ENCODE peak calls at places on chromosomes 12 and 14, in eight cellular contexts. L, M, A, S, W, G, X and F are unnamed samples.

GRCh38 chr12:100234166-100234565 is 32.7 kb downstream of the DEPDC4 start:
- DNase-seq in L (no peak), M (no peak), A (no peak), S (no peak), W (no peak), G (peak), X (peak), F (peak)

GRCh38 chr12:128976120-128976519 is 122.8 kb downstream of the GLT1D1 start:
- DNase-seq in L (no peak), M (peak), A (no peak), S (no peak), W (peak), G (no peak), X (no peak), F (peak)

GRCh38 chr12:66647034-66647691 is 31.7 kb downstream of the GRIP1 start:
- DNase-seq in L (peak), M (no peak), A (no peak), S (peak), W (no peak), G (peak), X (peak), F (peak)

GRCh38 chr14:105889666-105890473 is 363.5 kb downstream of the TMEM121 start:
- DNase-seq in L (peak), M (no peak), A (no peak), S (no peak), W (peak), G (no peak), X (no peak), F (no peak)

GRCh38 chr12:103269962-103270361 is 225.8 kb downstream of the C12orf42 start:
- DNase-seq in L (no peak), M (no peak), A (no peak), S (peak), W (no peak), G (peak), X (no peak), F (peak)

GRCh38 chr12:72632286-72632685 is 360.1 kb downstream of the TRHDE start:
- DNase-seq in L (no peak), M (no peak), A (no peak), S (no peak), W (no peak), G (no peak), X (no peak), F (no peak)

GRCh38 chr12:21972055-21972454 is 30.8 kb upstream of the ABCC9 start:
- DNase-seq in L (no peak), M (no peak), A (no peak), S (no peak), W (no peak), G (peak), X (no peak), F (no peak)

GRCh38 chr14:88411039-88411438 is 25.6 kb downstream of the SPATA7 start:
- DNase-seq in L (no peak), M (no peak), A (no peak), S (no peak), W (no peak), G (no peak), X (no peak), F (peak)

GRCh38 chr12:3035815-3036702 is 41.1 kb upstream of the TSPAN9 start:
- DNase-seq in L (no peak), M (peak), A (no peak), S (no peak), W (no peak), G (no peak), X (peak), F (no peak)

GRCh38 chr12:57452181-57452936 is 2.7 kb upstream of the INHBE start:
- DNase-seq in L (no peak), M (no peak), A (no peak), S (no peak), W (no peak), G (peak), X (peak), F (peak)

GRCh38 chr14:90522585-90523191 is 125.9 kb downstream of the CALM1 start:
- DNase-seq in L (no peak), M (no peak), A (no peak), S (peak), W (peak), G (peak), X (peak), F (peak)

GRCh38 chr14:54267172-54267571 is 129.6 kb upstream of the CDKN3 start:
- DNase-seq in L (no peak), M (peak), A (no peak), S (no peak), W (no peak), G (peak), X (no peak), F (no peak)